ENCODE peak calls at places on chromosomes 2 and 18, in six cellular contexts. O, Q, T, M, C and U are unnamed samples.

GRCh38 chr18:43134876-43135275 is 19.4 kb upstream of the RIT2 start:
- DNase-seq in O (no peak), Q (no peak), T (no peak), M (no peak), C (no peak), U (no peak)

GRCh38 chr2:222653280-222653679 is 2.6 kb downstream of the FARSB start:
- DNase-seq in O (no peak), Q (no peak), T (no peak), M (no peak), C (no peak), U (no peak)

GRCh38 chr2:160963957-160964356 is 196.3 kb upstream of the TANK start:
- DNase-seq in O (no peak), Q (no peak), T (no peak), M (no peak), C (no peak), U (no peak)

GRCh38 chr18:74196220-74197119 is 48.1 kb downstream of the TIMM21 start:
- DNase-seq in O (peak; percentile 55), Q (no peak), T (no peak), M (peak; percentile 67), C (peak; percentile 54), U (peak; percentile 76)

GRCh38 chr2:12412898-12413305 is 303.8 kb upstream of the TRIB2 start:
- DNase-seq in O (no peak), Q (no peak), T (no peak), M (no peak), C (no peak), U (no peak)

GRCh38 chr2:11329759-11330158 is 14.7 kb downstream of the ROCK2 start:
- DNase-seq in O (no peak), Q (no peak), T (no peak), M (no peak), C (no peak), U (no peak)

GRCh38 chr2:196983934-196984333 is 57.4 kb upstream of the PGAP1 start:
- DNase-seq in O (no peak), Q (no peak), T (no peak), M (no peak), C (no peak), U (no peak)

GRCh38 chr18:28041366-28041765 is 135.6 kb downstream of the CDH2 start:
- DNase-seq in O (no peak), Q (no peak), T (no peak), M (no peak), C (no peak), U (no peak)

GRCh38 chr18:75405341-75405740 is 22.2 kb downstream of the SMIM21 start:
- DNase-seq in O (no peak), Q (no peak), T (no peak), M (no peak), C (no peak), U (no peak)

GRCh38 chr2:222813177-222813843 is 47.5 kb upstream of the ACSL3 start:
- DNase-seq in O (peak; percentile 37), Q (no peak), T (no peak), M (no peak), C (no peak), U (no peak)

GRCh38 chr2:46306320-46306719 is 9.1 kb downstream of the EPAS1 start:
- DNase-seq in O (peak; percentile 16), Q (no peak), T (no peak), M (no peak), C (no peak), U (peak; percentile 79)

GRCh38 chr2:194260185-194260584 is 1396.8 kb upstream of the SLC39A10 start:
- DNase-seq in O (no peak), Q (no peak), T (no peak), M (no peak), C (no peak), U (no peak)

GRCh38 chr2:173264603-173265366 is 89.9 kb upstream of the CDCA7 start:
- DNase-seq in O (no peak), Q (peak; percentile 41), T (no peak), M (no peak), C (no peak), U (no peak)

GRCh38 chr18:46320297-46320696 is 216.1 kb downstream of the HAUS1 start:
- DNase-seq in O (no peak), Q (no peak), T (peak; percentile 49), M (no peak), C (no peak), U (peak; percentile 7)

GRCh38 chr2:239012228-239012627 is 164.3 kb downstream of the TWIST2 start:
- DNase-seq in O (no peak), Q (no peak), T (peak; percentile 82), M (no peak), C (no peak), U (no peak)

GRCh38 chr18:58297198-58297597 is 253.2 kb downstream of the NEDD4L start:
- DNase-seq in O (no peak), Q (no peak), T (no peak), M (no peak), C (no peak), U (no peak)

GRCh38 chr2:152609699-152610098 is 107.6 kb downstream of the PRPF40A start:
- DNase-seq in O (no peak), Q (no peak), T (no peak), M (no peak), C (no peak), U (no peak)

GRCh38 chr2:222912117-222912516 is 51.3 kb downstream of the ACSL3 start:
- DNase-seq in O (no peak), Q (no peak), T (no peak), M (no peak), C (no peak), U (no peak)

GRCh38 chr2:159684796-159685195 is 27.5 kb upstream of the MARCHF7 start:
- DNase-seq in O (no peak), Q (no peak), T (no peak), M (no peak), C (no peak), U (peak; percentile 18)

GRCh38 chr18:76265375-76266225 is 229.4 kb downstream of the ZNF516 start:
- DNase-seq in O (no peak), Q (no peak), T (no peak), M (no peak), C (peak; percentile 11), U (no peak)